ENCODE peak calls at places on chromosome 19, in eight cellular contexts. One of them, this sample, is unnamed.

GRCh38 chr19:46181386-46181774 is 33.3 kb downstream of the IGFL2 start:
- DNase-seq in activated naive CD4-positive, alpha-beta T cell: no peak
- DNase-seq in cardiac fibroblast: peak
- DNase-seq in psoas muscle: no peak
- DNase-seq in Daoy: peak
- DNase-seq in stimulated activated CD8-positive, alpha-beta memory T cell treated with anti-CD3 and anti-CD28 coated beads, Interleukin-15, amount 100 ng/mL, for 24 hours: no peak
- DNase-seq in neuronal stem cell: no peak
- DNase-seq in HFFc6: peak
- DNase-seq in this sample: no peak

GRCh38 chr19:38946229-38947010 is 15.7 kb downstream of the MRPS12 start:
- DNase-seq in activated naive CD4-positive, alpha-beta T cell: no peak
- DNase-seq in cardiac fibroblast: no peak
- DNase-seq in psoas muscle: no peak
- DNase-seq in Daoy: no peak
- DNase-seq in stimulated activated CD8-positive, alpha-beta memory T cell treated with anti-CD3 and anti-CD28 coated beads, Interleukin-15, amount 100 ng/mL, for 24 hours: no peak
- DNase-seq in neuronal stem cell: no peak
- DNase-seq in HFFc6: no peak
- DNase-seq in this sample: no peak

GRCh38 chr19:38277969-38278680 is 13.8 kb downstream of the SPINT2 start:
- DNase-seq in activated naive CD4-positive, alpha-beta T cell: no peak
- DNase-seq in cardiac fibroblast: peak
- DNase-seq in psoas muscle: peak
- DNase-seq in Daoy: no peak
- DNase-seq in stimulated activated CD8-positive, alpha-beta memory T cell treated with anti-CD3 and anti-CD28 coated beads, Interleukin-15, amount 100 ng/mL, for 24 hours: no peak
- DNase-seq in neuronal stem cell: no peak
- DNase-seq in HFFc6: peak
- DNase-seq in this sample: no peak

GRCh38 chr19:6173190-6173589 is 37.7 kb downstream of the ACSBG2 start:
- DNase-seq in activated naive CD4-positive, alpha-beta T cell: no peak
- DNase-seq in cardiac fibroblast: no peak
- DNase-seq in psoas muscle: no peak
- DNase-seq in Daoy: no peak
- DNase-seq in stimulated activated CD8-positive, alpha-beta memory T cell treated with anti-CD3 and anti-CD28 coated beads, Interleukin-15, amount 100 ng/mL, for 24 hours: no peak
- DNase-seq in neuronal stem cell: no peak
- DNase-seq in HFFc6: no peak
- DNase-seq in this sample: no peak

GRCh38 chr19:45352914-45353796 is 12.6 kb downstream of the KLC3 start:
- DNase-seq in activated naive CD4-positive, alpha-beta T cell: no peak
- DNase-seq in cardiac fibroblast: no peak
- DNase-seq in psoas muscle: no peak
- DNase-seq in Daoy: no peak
- DNase-seq in stimulated activated CD8-positive, alpha-beta memory T cell treated with anti-CD3 and anti-CD28 coated beads, Interleukin-15, amount 100 ng/mL, for 24 hours: no peak
- DNase-seq in neuronal stem cell: no peak
- DNase-seq in HFFc6: no peak
- DNase-seq in this sample: no peak

GRCh38 chr19:1266116-1266817 is 2.9 kb upstream of the CIRBP start:
- DNase-seq in activated naive CD4-positive, alpha-beta T cell: peak
- DNase-seq in cardiac fibroblast: peak
- DNase-seq in psoas muscle: peak
- DNase-seq in Daoy: peak
- DNase-seq in stimulated activated CD8-positive, alpha-beta memory T cell treated with anti-CD3 and anti-CD28 coated beads, Interleukin-15, amount 100 ng/mL, for 24 hours: no peak
- DNase-seq in neuronal stem cell: peak
- DNase-seq in HFFc6: peak
- DNase-seq in this sample: peak

GRCh38 chr19:32877323-32877912 is 7.9 kb upstream of the SLC7A9 start:
- DNase-seq in activated naive CD4-positive, alpha-beta T cell: no peak
- DNase-seq in cardiac fibroblast: no peak
- DNase-seq in psoas muscle: no peak
- DNase-seq in Daoy: no peak
- DNase-seq in stimulated activated CD8-positive, alpha-beta memory T cell treated with anti-CD3 and anti-CD28 coated beads, Interleukin-15, amount 100 ng/mL, for 24 hours: no peak
- DNase-seq in neuronal stem cell: no peak
- DNase-seq in HFFc6: no peak
- DNase-seq in this sample: no peak

GRCh38 chr19:34960103-34960805 is 3.8 kb downstream of the ZNF792 start:
- DNase-seq in activated naive CD4-positive, alpha-beta T cell: no peak
- DNase-seq in cardiac fibroblast: peak
- DNase-seq in psoas muscle: no peak
- DNase-seq in Daoy: peak
- DNase-seq in stimulated activated CD8-positive, alpha-beta memory T cell treated with anti-CD3 and anti-CD28 coated beads, Interleukin-15, amount 100 ng/mL, for 24 hours: no peak
- DNase-seq in neuronal stem cell: no peak
- DNase-seq in HFFc6: peak
- DNase-seq in this sample: peak